ENCODE peak calls at places on chromosomes 13 and 19, in ten cellular contexts. W is transverse colon, E is IMR-90, L is A673, J is colonic mucosa, M is HCT116, H is stomach, C is lung, X is pancreas, Q is body of pancreas. A is an unnamed sample. For H3K4me1, the result is how much of the 10 kb centered on the place peaks cover.

GRCh38 chr19:42928896-42929295 is 8.1 kb downstream of the PSG7 start:
- DNase-seq in W (no peak), E (no peak), L (no peak), J (no peak), M (no peak), H (no peak), C (no peak), X (no peak), Q (no peak), A (no peak)

GRCh38 chr19:54470991-54471782 is 1.9 kb downstream of the CDC42EP5 start:
- DNase-seq in W (peak), E (no peak), L (peak), J (peak), M (no peak), H (peak), C (no peak), X (no peak), Q (peak), A (peak)

GRCh38 chr13:68369739-68370138 is 1139.6 kb upstream of the PCDH9 start:
- DNase-seq in W (no peak), E (no peak), L (no peak), J (no peak), M (no peak), H (no peak), C (no peak), X (no peak), Q (no peak), A (no peak)

GRCh38 chr19:54482889-54483288 is 9.8 kb upstream of the CDC42EP5 start:
- DNase-seq in W (no peak), E (no peak), L (no peak), J (no peak), M (no peak), H (no peak), C (no peak), X (no peak), Q (no peak), A (no peak)

GRCh38 chr19:13071444-13072205 is 31.0 kb downstream of the LYL1 start:
- DNase-seq in W (no peak), E (no peak), L (no peak), J (no peak), M (no peak), H (no peak), C (no peak), X (no peak), Q (no peak), A (no peak)

GRCh38 chr13:21849323-21849722 is 178.4 kb downstream of the FGF9 start:
- DNase-seq in W (no peak), E (peak), L (peak), J (no peak), M (peak), H (no peak), C (no peak), X (no peak), Q (peak), A (peak)

GRCh38 chr19:36489920-36490415 is 607 bp upstream of the ZNF566 start:
- DNase-seq in W (peak), E (peak), L (peak), J (peak), M (no peak), H (peak), C (no peak), X (peak), Q (peak), A (peak)

GRCh38 chr13:102354011-102354410 is 47.8 kb downstream of the FGF14 start:
- DNase-seq in W (no peak), E (no peak), L (no peak), J (no peak), M (no peak), H (no peak), C (no peak), X (no peak), Q (no peak), A (no peak)

GRCh38 chr13:48892311-48892710 is 83.4 kb upstream of the FNDC3A start:
- DNase-seq in W (no peak), E (peak), L (peak), J (no peak), M (peak), H (no peak), C (no peak), X (no peak), Q (no peak), A (no peak)

GRCh38 chr19:49691243-49692101 is 556 bp downstream of the CPT1C start:
- DNase-seq in W (no peak), E (peak), L (peak), J (peak), M (no peak), H (no peak), C (no peak), X (peak), Q (no peak), A (no peak)

GRCh38 chr19:38684078-38684861 is 36.8 kb downstream of the ACTN4 start:
- DNase-seq in W (peak), E (peak), L (peak), J (peak), M (peak), H (peak), C (peak), X (no peak), Q (peak), A (peak)

GRCh38 chr13:84455143-84455905 is 573.0 kb upstream of the SLITRK1 start:
- DNase-seq in W (no peak), E (no peak), L (no peak), J (no peak), M (no peak), H (no peak), C (no peak), X (no peak), Q (no peak), A (no peak)

GRCh38 chr13:51534075-51534817 is 50.0 kb upstream of the WDFY2 start:
- DNase-seq in W (peak), E (no peak), L (peak), J (no peak), M (no peak), H (peak), C (no peak), X (no peak), Q (peak), A (peak)

GRCh38 chr19:46466536-46467199 is 4.7 kb downstream of the PNMA8A start:
- DNase-seq in W (peak), E (peak), L (no peak), J (no peak), M (no peak), H (no peak), C (no peak), X (no peak), Q (no peak), A (no peak)

GRCh38 chr13:113855012-113855921 is 8.6 kb downstream of the GAS6 start:
- DNase-seq in W (peak), E (no peak), L (no peak), J (peak), M (no peak), H (peak), C (no peak), X (peak), Q (peak), A (peak)

GRCh38 chr19:35396240-35396885 is 25.5 kb downstream of the GPR42 start:
- DNase-seq in W (no peak), E (no peak), L (no peak), J (no peak), M (no peak), H (no peak), C (no peak), X (no peak), Q (no peak), A (no peak)

GRCh38 chr19:37334179-37335071 is 36.5 kb upstream of the ZNF527 start:
- DNase-seq in W (peak), E (peak), L (peak), J (peak), M (no peak), H (peak), C (peak), X (peak), Q (peak), A (peak)

GRCh38 chr13:34357435-34358232 is 539.7 kb downstream of the RFC3 start:
- DNase-seq in W (no peak), E (peak), L (peak), J (no peak), M (no peak), H (no peak), C (no peak), X (no peak), Q (peak), A (no peak)

GRCh38 chr13:32086791-32087441 is 55.3 kb downstream of the FRY start:
- DNase-seq in W (no peak), E (no peak), L (no peak), J (no peak), M (no peak), H (no peak), C (no peak), X (no peak), Q (no peak), A (no peak)

GRCh38 chr13:71864981-71865857 is 1.8 kb downstream of the DACH1 start:
- DNase-seq in W (peak), E (no peak), L (peak), J (peak), M (no peak), H (no peak), C (peak), X (peak), Q (peak), A (peak)

GRCh38 chr13:99214232-99214631 is 13.6 kb downstream of the UBAC2 start:
- DNase-seq in W (no peak), E (no peak), L (no peak), J (no peak), M (no peak), H (no peak), C (no peak), X (no peak), Q (no peak), A (no peak)

GRCh38 chr13:87123987-87124784 is 547.0 kb upstream of the SLITRK5 start:
- DNase-seq in W (no peak), E (peak), L (peak), J (no peak), M (peak), H (no peak), C (no peak), X (no peak), Q (peak), A (no peak)

GRCh38 chr19:39971380-39971841 is 446 bp downstream of the PSMC4 start:
- DNase-seq in W (no peak), E (no peak), L (no peak), J (no peak), M (no peak), H (peak), C (no peak), X (no peak), Q (no peak), A (no peak)

GRCh38 chr19:46603195-46603637 is 2.1 kb downstream of the CALM3 start:
- DNase-seq in W (peak), E (no peak), L (no peak), J (peak), M (no peak), H (peak), C (no peak), X (peak), Q (peak), A (peak)

GRCh38 chr19:52689804-52690394 is 44.9 kb downstream of the ZNF611 start:
- DNase-seq in W (peak), E (no peak), L (no peak), J (peak), M (no peak), H (peak), C (peak), X (peak), Q (peak), A (no peak)

DNA sequence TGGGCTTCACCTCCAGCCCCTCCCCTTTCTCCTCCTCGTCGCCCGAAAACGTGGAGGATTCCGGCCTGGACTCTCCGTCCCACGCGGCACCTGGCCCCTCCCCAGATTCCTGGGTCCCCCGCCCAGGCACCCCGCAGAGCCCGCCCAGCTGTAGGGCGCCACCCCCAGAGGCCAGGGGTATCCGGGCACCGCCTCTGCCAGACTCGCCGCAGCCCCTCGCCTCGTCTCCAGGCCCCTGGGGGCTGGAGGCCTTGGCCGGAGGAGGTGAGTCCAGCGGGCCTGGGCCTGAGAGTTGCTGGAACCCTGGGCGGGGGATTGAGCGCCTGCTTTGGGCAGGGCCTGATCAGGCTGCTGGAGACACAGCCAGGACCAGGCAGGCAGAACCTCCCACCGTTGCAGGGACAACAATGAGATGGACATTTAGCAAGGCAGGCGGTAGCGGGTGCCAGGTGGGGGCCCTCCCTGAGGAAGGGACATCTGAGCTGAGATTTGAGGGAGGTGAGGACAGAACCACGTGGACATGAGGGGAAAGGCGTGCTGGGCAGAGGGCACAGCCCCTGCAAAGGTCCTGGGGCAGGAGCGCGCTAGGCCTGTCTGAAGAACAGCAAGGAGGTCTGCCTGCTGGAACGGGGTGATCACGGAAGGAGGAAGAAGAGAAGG is 16.2 kb upstream of the B3GNT3 start:
- DNase-seq in W (no peak), E (no peak), L (no peak), J (peak), M (no peak), H (no peak), C (no peak), X (no peak), Q (no peak), A (no peak)
- H3K4me3 ChIP-seq in W (peak), E (no peak), L (no peak), J (peak), M (peak), H (peak), C (no peak), X (peak), Q (no peak), A (no peak)

GRCh38 chr19:33396701-33397535 is 23.4 kb downstream of the CEBPG start:
- DNase-seq in W (no peak), E (no peak), L (no peak), J (no peak), M (no peak), H (no peak), C (no peak), X (no peak), Q (no peak), A (no peak)

GRCh38 chr19:33397536-33398360 is 24.2 kb downstream of the CEBPG start:
- DNase-seq in W (no peak), E (no peak), L (no peak), J (no peak), M (no peak), H (no peak), C (no peak), X (no peak), Q (no peak), A (no peak)

GRCh38 chr19:33394006-33394722 is 20.7 kb downstream of the CEBPG start:
- DNase-seq in W (no peak), E (peak), L (no peak), J (no peak), M (no peak), H (no peak), C (peak), X (no peak), Q (no peak), A (no peak)

GRCh38 chr19:33394723-33395560 is 21.4 kb downstream of the CEBPG start:
- DNase-seq in W (no peak), E (no peak), L (no peak), J (no peak), M (no peak), H (no peak), C (no peak), X (no peak), Q (no peak), A (peak)

GRCh38 chr19:33395561-33396550 is 22.3 kb downstream of the CEBPG start:
- DNase-seq in W (no peak), E (peak), L (no peak), J (no peak), M (no peak), H (peak), C (peak), X (no peak), Q (no peak), A (no peak)
- H3K4me1 ChIP-seq in W (half or more), E (under half), L (under half), J (under half), M (under half), H (under half), C (under half), X (under half), Q (under half), A (under half)

DNA sequence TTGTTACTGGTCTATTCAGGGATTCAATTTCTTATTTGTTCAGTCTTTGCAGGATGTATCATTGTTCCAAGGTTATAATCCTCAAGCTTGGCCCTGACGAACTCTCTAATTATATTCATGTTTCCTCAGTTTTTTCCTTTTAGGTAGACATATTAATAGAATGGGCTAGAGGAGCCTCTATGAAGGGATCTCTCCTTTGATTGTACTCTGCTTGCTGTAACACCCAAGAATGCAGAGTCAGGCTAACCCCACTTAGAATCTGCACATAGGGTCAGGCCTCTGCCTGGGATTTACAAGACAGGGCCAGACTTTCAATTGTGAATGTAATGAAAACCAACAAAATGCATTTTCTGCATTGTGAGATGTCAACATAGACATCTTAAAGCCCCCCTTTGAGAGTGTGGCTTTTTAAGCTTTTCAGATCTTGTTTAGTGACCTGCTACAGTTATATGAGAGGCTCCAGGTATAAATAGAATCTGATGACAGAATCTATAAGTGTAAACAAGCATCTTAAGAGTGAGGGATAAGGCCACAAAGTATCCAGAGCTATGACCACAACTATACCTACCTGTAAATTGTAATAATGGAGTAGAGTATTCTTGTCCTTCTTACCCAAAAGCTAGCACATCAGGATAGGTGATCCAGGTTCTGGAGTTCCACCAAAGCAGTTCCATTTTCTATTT is 5.5 kb downstream of the ZNF493 start:
- DNase-seq in W (no peak), E (no peak), L (no peak), J (no peak), M (no peak), H (no peak), C (no peak), X (no peak), Q (no peak), A (no peak)
- H3K4me3 ChIP-seq in W (no peak), E (no peak), L (no peak), J (no peak), M (no peak), H (no peak), C (no peak), X (no peak), Q (no peak), A (no peak)

GRCh38 chr19:795691-796581 is 1.3 kb upstream of the PTBP1 start:
- DNase-seq in W (no peak), E (no peak), L (no peak), J (peak), M (no peak), H (no peak), C (no peak), X (peak), Q (no peak), A (no peak)

GRCh38 chr19:799076-799881 is 2.0 kb downstream of the PTBP1 start:
- DNase-seq in W (peak), E (peak), L (peak), J (no peak), M (no peak), H (no peak), C (no peak), X (no peak), Q (peak), A (peak)

GRCh38 chr19:796692-797527 is at the start of gene PTBP1:
- DNase-seq in W (peak), E (peak), L (peak), J (peak), M (peak), H (peak), C (peak), X (peak), Q (peak), A (peak)

GRCh38 chr19:798415-799075 is 1.3 kb downstream of the PTBP1 start:
- DNase-seq in W (peak), E (no peak), L (no peak), J (peak), M (no peak), H (no peak), C (no peak), X (peak), Q (peak), A (peak)

DNA sequence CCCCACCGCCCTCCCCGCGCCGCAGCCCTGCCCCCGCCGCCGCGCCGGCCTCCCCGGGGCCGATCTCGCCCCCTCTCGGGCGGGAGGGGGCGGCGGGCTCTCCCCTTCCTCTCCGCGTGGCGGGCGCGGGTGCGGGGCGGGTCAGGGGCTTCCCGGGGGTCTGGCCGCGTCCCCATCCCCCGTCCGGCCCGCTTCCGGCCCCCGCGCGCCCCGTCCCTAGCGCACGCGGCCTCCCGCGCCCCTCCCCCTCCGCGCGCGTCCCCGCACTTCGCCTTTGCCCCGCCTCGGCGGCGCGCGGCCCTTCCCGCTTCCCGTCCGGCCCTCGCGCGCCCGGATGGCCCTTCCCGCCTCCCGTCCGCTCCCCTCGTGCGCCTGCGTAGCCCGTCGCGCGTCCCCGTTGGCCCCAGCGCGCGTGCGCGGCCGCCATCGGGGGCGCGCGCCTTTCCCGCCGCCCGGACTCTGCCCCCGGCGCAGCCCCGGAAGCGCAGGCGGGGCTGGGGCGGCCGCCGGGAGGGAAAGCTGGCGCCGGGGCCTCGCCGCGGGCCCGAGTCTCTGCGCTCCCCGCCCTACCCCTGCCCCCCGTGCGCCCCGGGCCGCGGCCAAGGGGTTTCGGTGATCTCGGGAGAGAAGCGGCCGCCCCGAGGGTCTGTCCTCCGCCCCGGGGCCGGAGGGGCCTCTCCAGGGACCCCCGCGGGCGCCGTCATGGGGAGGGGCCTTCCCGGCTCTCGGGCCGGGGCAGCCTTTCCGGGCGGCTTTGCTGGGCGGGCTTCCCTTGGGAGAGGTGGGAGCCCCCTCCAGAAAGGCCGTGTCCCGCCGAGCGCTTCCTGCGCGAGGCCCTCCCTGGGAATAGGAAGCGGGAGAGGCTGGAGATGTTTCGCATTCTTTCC is 519 bp downstream of the PTBP1 start:
- DNase-seq in W (peak), E (peak), L (peak), J (peak), M (peak), H (peak), C (peak), X (peak), Q (peak), A (peak)
- H3K4me1 ChIP-seq in W (under half), E (under half), L (under half), J (under half), M (under half), H (half or more), C (under half), X (under half), Q (half or more), A (under half)